ENCODE peak calls at places on chromosomes 6 and 20, in eight cellular contexts. One of them, this sample, is unnamed.

GRCh38 chr6:158174514-158174913 is 6.4 kb downstream of the GTF2H5 start:
- DNase-seq in CD8-positive, alpha-beta memory T cell: no peak
- DNase-seq in dorsolateral prefrontal cortex: no peak
- DNase-seq in OCI-LY7: no peak
- DNase-seq in stomach: no peak
- DNase-seq in tibial nerve: no peak
- DNase-seq in psoas muscle: no peak
- DNase-seq in fibroblast of lung: peak
- DNase-seq in this sample: no peak

GRCh38 chr6:108029226-108029921 is 45.2 kb downstream of the OSTM1 start:
- DNase-seq in CD8-positive, alpha-beta memory T cell: no peak
- DNase-seq in dorsolateral prefrontal cortex: no peak
- DNase-seq in OCI-LY7: no peak
- DNase-seq in stomach: no peak
- DNase-seq in tibial nerve: no peak
- DNase-seq in psoas muscle: no peak
- DNase-seq in fibroblast of lung: no peak
- DNase-seq in this sample: no peak

GRCh38 chr6:116444991-116445566 is 16.1 kb upstream of the CALHM6 start:
- DNase-seq in CD8-positive, alpha-beta memory T cell: no peak
- DNase-seq in dorsolateral prefrontal cortex: no peak
- DNase-seq in OCI-LY7: no peak
- DNase-seq in stomach: no peak
- DNase-seq in tibial nerve: no peak
- DNase-seq in psoas muscle: no peak
- DNase-seq in fibroblast of lung: no peak
- DNase-seq in this sample: no peak

GRCh38 chr6:126947070-126947469 is 171.4 kb upstream of the RSPO3 start:
- DNase-seq in CD8-positive, alpha-beta memory T cell: no peak
- DNase-seq in dorsolateral prefrontal cortex: no peak
- DNase-seq in OCI-LY7: no peak
- DNase-seq in stomach: no peak
- DNase-seq in tibial nerve: peak
- DNase-seq in psoas muscle: peak
- DNase-seq in fibroblast of lung: no peak
- DNase-seq in this sample: no peak

GRCh38 chr6:134740473-134741192 is 209.3 kb downstream of the ALDH8A1 start:
- DNase-seq in CD8-positive, alpha-beta memory T cell: no peak
- DNase-seq in dorsolateral prefrontal cortex: no peak
- DNase-seq in OCI-LY7: no peak
- DNase-seq in stomach: no peak
- DNase-seq in tibial nerve: no peak
- DNase-seq in psoas muscle: no peak
- DNase-seq in fibroblast of lung: peak
- DNase-seq in this sample: no peak

GRCh38 chr20:51491393-51491792 is 51.1 kb downstream of the NFATC2 start:
- DNase-seq in CD8-positive, alpha-beta memory T cell: no peak
- DNase-seq in dorsolateral prefrontal cortex: no peak
- DNase-seq in OCI-LY7: no peak
- DNase-seq in stomach: no peak
- DNase-seq in tibial nerve: no peak
- DNase-seq in psoas muscle: no peak
- DNase-seq in fibroblast of lung: no peak
- DNase-seq in this sample: no peak

GRCh38 chr20:51451484-51451883 is 91.0 kb downstream of the NFATC2 start:
- DNase-seq in CD8-positive, alpha-beta memory T cell: no peak
- DNase-seq in dorsolateral prefrontal cortex: no peak
- DNase-seq in OCI-LY7: no peak
- DNase-seq in stomach: no peak
- DNase-seq in tibial nerve: no peak
- DNase-seq in psoas muscle: no peak
- DNase-seq in fibroblast of lung: no peak
- DNase-seq in this sample: no peak

GRCh38 chr6:139165324-139165723 is 30.4 kb downstream of the HECA start:
- DNase-seq in CD8-positive, alpha-beta memory T cell: no peak
- DNase-seq in dorsolateral prefrontal cortex: no peak
- DNase-seq in OCI-LY7: peak
- DNase-seq in stomach: no peak
- DNase-seq in tibial nerve: no peak
- DNase-seq in psoas muscle: no peak
- DNase-seq in fibroblast of lung: no peak
- DNase-seq in this sample: no peak

GRCh38 chr6:51398064-51398740 is 579.5 kb downstream of the TFAP2B start:
- DNase-seq in CD8-positive, alpha-beta memory T cell: no peak
- DNase-seq in dorsolateral prefrontal cortex: no peak
- DNase-seq in OCI-LY7: no peak
- DNase-seq in stomach: no peak
- DNase-seq in tibial nerve: no peak
- DNase-seq in psoas muscle: no peak
- DNase-seq in fibroblast of lung: peak
- DNase-seq in this sample: peak

GRCh38 chr6:20481281-20481680 is 53.0 kb upstream of the CDKAL1 start:
- DNase-seq in CD8-positive, alpha-beta memory T cell: no peak
- DNase-seq in dorsolateral prefrontal cortex: no peak
- DNase-seq in OCI-LY7: no peak
- DNase-seq in stomach: no peak
- DNase-seq in tibial nerve: no peak
- DNase-seq in psoas muscle: no peak
- DNase-seq in fibroblast of lung: no peak
- DNase-seq in this sample: no peak

GRCh38 chr20:31717478-31717946 is 5.2 kb downstream of the BCL2L1 start:
- DNase-seq in CD8-positive, alpha-beta memory T cell: no peak
- DNase-seq in dorsolateral prefrontal cortex: no peak
- DNase-seq in OCI-LY7: no peak
- DNase-seq in stomach: no peak
- DNase-seq in tibial nerve: no peak
- DNase-seq in psoas muscle: no peak
- DNase-seq in fibroblast of lung: no peak
- DNase-seq in this sample: no peak

GRCh38 chr20:44017905-44018683 is 103.4 kb downstream of the TOX2 start:
- DNase-seq in CD8-positive, alpha-beta memory T cell: no peak
- DNase-seq in dorsolateral prefrontal cortex: peak
- DNase-seq in OCI-LY7: no peak
- DNase-seq in stomach: peak
- DNase-seq in tibial nerve: no peak
- DNase-seq in psoas muscle: no peak
- DNase-seq in fibroblast of lung: peak
- DNase-seq in this sample: peak

GRCh38 chr20:7094438-7094997 is 327.0 kb downstream of the BMP2 start:
- DNase-seq in CD8-positive, alpha-beta memory T cell: no peak
- DNase-seq in dorsolateral prefrontal cortex: no peak
- DNase-seq in OCI-LY7: peak
- DNase-seq in stomach: no peak
- DNase-seq in tibial nerve: no peak
- DNase-seq in psoas muscle: no peak
- DNase-seq in fibroblast of lung: peak
- DNase-seq in this sample: no peak

GRCh38 chr6:89942601-89943000 is 48.3 kb downstream of the GJA10 start:
- DNase-seq in CD8-positive, alpha-beta memory T cell: no peak
- DNase-seq in dorsolateral prefrontal cortex: no peak
- DNase-seq in OCI-LY7: no peak
- DNase-seq in stomach: no peak
- DNase-seq in tibial nerve: no peak
- DNase-seq in psoas muscle: no peak
- DNase-seq in fibroblast of lung: no peak
- DNase-seq in this sample: no peak
- H3K27ac ChIP-seq in CD8-positive, alpha-beta memory T cell: no peak
- H3K27ac ChIP-seq in dorsolateral prefrontal cortex: peak
- H3K27ac ChIP-seq in OCI-LY7: no peak
- H3K27ac ChIP-seq in stomach: no peak
- H3K27ac ChIP-seq in tibial nerve: no peak
- H3K27ac ChIP-seq in psoas muscle: no peak
- H3K27ac ChIP-seq in fibroblast of lung: no peak
- H3K27ac ChIP-seq in this sample: no peak

GRCh38 chr6:40163924-40164323 is 229.7 kb upstream of the MOCS1 start:
- DNase-seq in CD8-positive, alpha-beta memory T cell: no peak
- DNase-seq in dorsolateral prefrontal cortex: peak
- DNase-seq in OCI-LY7: no peak
- DNase-seq in stomach: no peak
- DNase-seq in tibial nerve: no peak
- DNase-seq in psoas muscle: no peak
- DNase-seq in fibroblast of lung: no peak
- DNase-seq in this sample: no peak

GRCh38 chr6:40165036-40165709 is 230.9 kb upstream of the MOCS1 start:
- DNase-seq in CD8-positive, alpha-beta memory T cell: no peak
- DNase-seq in dorsolateral prefrontal cortex: no peak
- DNase-seq in OCI-LY7: no peak
- DNase-seq in stomach: no peak
- DNase-seq in tibial nerve: no peak
- DNase-seq in psoas muscle: no peak
- DNase-seq in fibroblast of lung: no peak
- DNase-seq in this sample: no peak

GRCh38 chr6:40162074-40162473 is 227.8 kb upstream of the MOCS1 start:
- DNase-seq in CD8-positive, alpha-beta memory T cell: no peak
- DNase-seq in dorsolateral prefrontal cortex: no peak
- DNase-seq in OCI-LY7: no peak
- DNase-seq in stomach: no peak
- DNase-seq in tibial nerve: no peak
- DNase-seq in psoas muscle: no peak
- DNase-seq in fibroblast of lung: no peak
- DNase-seq in this sample: no peak

GRCh38 chr6:40166963-40167362 is 232.7 kb upstream of the MOCS1 start:
- DNase-seq in CD8-positive, alpha-beta memory T cell: no peak
- DNase-seq in dorsolateral prefrontal cortex: no peak
- DNase-seq in OCI-LY7: no peak
- DNase-seq in stomach: no peak
- DNase-seq in tibial nerve: no peak
- DNase-seq in psoas muscle: no peak
- DNase-seq in fibroblast of lung: no peak
- DNase-seq in this sample: no peak

DNA sequence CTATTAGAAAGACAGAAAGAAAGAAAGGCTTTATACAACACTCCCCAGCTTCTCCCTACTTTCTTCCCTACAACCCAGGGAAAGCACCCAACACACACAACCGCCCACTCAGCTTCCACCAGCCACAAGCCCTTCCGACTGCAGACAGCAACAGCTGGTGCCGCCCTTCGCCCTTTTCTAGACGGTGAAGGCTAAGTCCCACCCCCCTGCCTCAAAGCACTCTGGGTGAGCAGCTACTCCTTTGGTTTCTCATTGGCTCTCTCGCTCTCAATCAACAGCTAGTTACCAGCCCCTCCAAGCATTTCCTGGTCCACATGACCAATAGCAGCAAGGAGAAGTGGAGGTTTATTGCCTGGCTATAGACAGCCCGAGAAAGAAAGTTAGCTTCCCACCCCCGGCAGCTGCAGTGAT is 230.1 kb upstream of the MOCS1 start:
- DNase-seq in CD8-positive, alpha-beta memory T cell: no peak
- DNase-seq in dorsolateral prefrontal cortex: peak
- DNase-seq in OCI-LY7: no peak
- DNase-seq in stomach: no peak
- DNase-seq in tibial nerve: peak
- DNase-seq in psoas muscle: peak
- DNase-seq in fibroblast of lung: no peak
- DNase-seq in this sample: no peak
- H3K4me3 ChIP-seq in CD8-positive, alpha-beta memory T cell: no peak
- H3K4me3 ChIP-seq in dorsolateral prefrontal cortex: no peak
- H3K4me3 ChIP-seq in OCI-LY7: no peak
- H3K4me3 ChIP-seq in stomach: no peak
- H3K4me3 ChIP-seq in tibial nerve: peak
- H3K4me3 ChIP-seq in psoas muscle: no peak
- H3K4me3 ChIP-seq in fibroblast of lung: no peak
- H3K4me3 ChIP-seq in this sample: no peak

GRCh38 chr20:38297916-38298674 is 5.9 kb upstream of the BPI start:
- DNase-seq in CD8-positive, alpha-beta memory T cell: no peak
- DNase-seq in dorsolateral prefrontal cortex: no peak
- DNase-seq in OCI-LY7: no peak
- DNase-seq in stomach: no peak
- DNase-seq in tibial nerve: no peak
- DNase-seq in psoas muscle: no peak
- DNase-seq in fibroblast of lung: no peak
- DNase-seq in this sample: no peak

GRCh38 chr20:38299963-38300362 is 4.0 kb upstream of the BPI start:
- DNase-seq in CD8-positive, alpha-beta memory T cell: no peak
- DNase-seq in dorsolateral prefrontal cortex: no peak
- DNase-seq in OCI-LY7: no peak
- DNase-seq in stomach: peak
- DNase-seq in tibial nerve: no peak
- DNase-seq in psoas muscle: no peak
- DNase-seq in fibroblast of lung: no peak
- DNase-seq in this sample: peak

GRCh38 chr20:38296433-38296832 is 7.5 kb upstream of the BPI start:
- DNase-seq in CD8-positive, alpha-beta memory T cell: no peak
- DNase-seq in dorsolateral prefrontal cortex: no peak
- DNase-seq in OCI-LY7: no peak
- DNase-seq in stomach: no peak
- DNase-seq in tibial nerve: no peak
- DNase-seq in psoas muscle: no peak
- DNase-seq in fibroblast of lung: no peak
- DNase-seq in this sample: no peak

GRCh38 chr20:38300433-38300832 is 3.5 kb upstream of the BPI start:
- DNase-seq in CD8-positive, alpha-beta memory T cell: no peak
- DNase-seq in dorsolateral prefrontal cortex: no peak
- DNase-seq in OCI-LY7: no peak
- DNase-seq in stomach: no peak
- DNase-seq in tibial nerve: no peak
- DNase-seq in psoas muscle: no peak
- DNase-seq in fibroblast of lung: no peak
- DNase-seq in this sample: no peak

GRCh38 chr20:38298768-38299288 is 5.1 kb upstream of the BPI start:
- DNase-seq in CD8-positive, alpha-beta memory T cell: no peak
- DNase-seq in dorsolateral prefrontal cortex: peak
- DNase-seq in OCI-LY7: no peak
- DNase-seq in stomach: peak
- DNase-seq in tibial nerve: peak
- DNase-seq in psoas muscle: peak
- DNase-seq in fibroblast of lung: peak
- DNase-seq in this sample: peak
- H3K27ac ChIP-seq in CD8-positive, alpha-beta memory T cell: no peak
- H3K27ac ChIP-seq in dorsolateral prefrontal cortex: peak
- H3K27ac ChIP-seq in OCI-LY7: no peak
- H3K27ac ChIP-seq in stomach: peak
- H3K27ac ChIP-seq in tibial nerve: peak
- H3K27ac ChIP-seq in psoas muscle: peak
- H3K27ac ChIP-seq in fibroblast of lung: no peak
- H3K27ac ChIP-seq in this sample: peak

DNA sequence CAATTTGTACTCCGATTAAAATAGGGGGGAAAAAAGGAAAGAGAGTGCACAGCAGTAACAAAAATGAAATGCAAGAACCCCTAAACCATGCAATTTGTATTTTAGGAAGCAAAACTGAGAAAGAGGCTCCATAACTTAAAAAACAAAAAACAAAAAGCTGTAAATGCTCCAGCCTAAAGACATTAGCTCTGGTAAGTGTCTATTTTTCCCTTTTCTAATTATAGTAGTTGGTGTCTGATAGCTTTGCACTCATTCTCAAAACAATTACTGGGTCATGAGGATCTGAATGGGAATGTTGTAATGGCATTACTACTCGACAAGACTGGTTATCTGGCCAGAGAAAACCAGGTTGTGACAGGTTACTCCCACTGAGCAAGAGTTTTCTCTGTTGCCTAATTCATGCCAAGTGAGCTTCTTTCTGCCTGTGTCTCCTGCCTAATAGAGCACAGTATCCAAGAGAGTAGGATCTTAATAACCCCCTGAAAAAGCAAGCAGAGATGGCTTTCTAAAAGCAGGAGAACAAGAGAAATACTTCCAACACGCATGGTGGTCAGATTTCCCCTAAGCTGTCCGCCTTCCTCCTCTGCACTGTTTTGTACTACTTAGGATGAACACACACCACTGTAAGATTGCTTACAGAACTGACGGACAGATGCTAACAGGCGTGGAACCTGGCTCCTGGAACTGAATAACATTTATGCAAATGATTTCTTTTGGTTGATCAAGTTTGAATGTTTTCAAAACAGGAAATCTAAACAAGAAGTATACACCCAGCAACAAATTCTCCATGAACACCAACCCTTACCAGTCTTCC is 86.4 kb downstream of the FKBP5 start:
- DNase-seq in CD8-positive, alpha-beta memory T cell: no peak
- DNase-seq in dorsolateral prefrontal cortex: no peak
- DNase-seq in OCI-LY7: no peak
- DNase-seq in stomach: no peak
- DNase-seq in tibial nerve: no peak
- DNase-seq in psoas muscle: no peak
- DNase-seq in fibroblast of lung: peak
- DNase-seq in this sample: no peak
- H3K4me3 ChIP-seq in CD8-positive, alpha-beta memory T cell: peak
- H3K4me3 ChIP-seq in dorsolateral prefrontal cortex: no peak
- H3K4me3 ChIP-seq in OCI-LY7: no peak
- H3K4me3 ChIP-seq in stomach: peak
- H3K4me3 ChIP-seq in tibial nerve: peak
- H3K4me3 ChIP-seq in psoas muscle: peak
- H3K4me3 ChIP-seq in fibroblast of lung: no peak
- H3K4me3 ChIP-seq in this sample: no peak